ENCODE peak calls at places on chromosomes 6 and 20, in ten cellular contexts. One of them, this sample, is unnamed.

GRCh38 chr6:25384967-25385366 is 105.8 kb downstream of the CARMIL1 start:
- DNase-seq in activated CD4-positive, alpha-beta T cell treated with anti-CD3 and anti-CD28 coated beads, Interleukin-2, amount 50 U/mL, for 4 hours: no peak
- DNase-seq in neural progenitor cell: no peak
- DNase-seq in cardiac fibroblast: peak; percentile 38
- DNase-seq in endodermal cell: no peak
- DNase-seq in HuH-7: no peak
- DNase-seq in T-cell: no peak
- DNase-seq in small intestine: peak; percentile 46
- DNase-seq in astrocyte of the spinal cord: no peak
- DNase-seq in choroid plexus epithelial cell: peak; percentile 6
- DNase-seq in this sample: no peak

GRCh38 chr6:70166088-70166958 is 136.6 kb downstream of the COL9A1 start:
- DNase-seq in activated CD4-positive, alpha-beta T cell treated with anti-CD3 and anti-CD28 coated beads, Interleukin-2, amount 50 U/mL, for 4 hours: peak; percentile 1
- DNase-seq in neural progenitor cell: peak; percentile 77
- DNase-seq in cardiac fibroblast: peak; percentile 49
- DNase-seq in endodermal cell: peak; percentile 83
- DNase-seq in HuH-7: peak; percentile 61
- DNase-seq in T-cell: peak; percentile 2
- DNase-seq in small intestine: peak; percentile 26
- DNase-seq in astrocyte of the spinal cord: peak; percentile 32
- DNase-seq in choroid plexus epithelial cell: peak; percentile 62
- DNase-seq in this sample: peak; percentile 39

GRCh38 chr6:18155864-18156396 is 708 bp downstream of the KDM1B start:
- DNase-seq in activated CD4-positive, alpha-beta T cell treated with anti-CD3 and anti-CD28 coated beads, Interleukin-2, amount 50 U/mL, for 4 hours: no peak
- DNase-seq in neural progenitor cell: peak; percentile 78
- DNase-seq in cardiac fibroblast: peak; percentile 26
- DNase-seq in endodermal cell: peak; percentile 93
- DNase-seq in HuH-7: peak; percentile 60
- DNase-seq in T-cell: peak; percentile 24
- DNase-seq in small intestine: peak; percentile 93
- DNase-seq in astrocyte of the spinal cord: peak; percentile 35
- DNase-seq in choroid plexus epithelial cell: peak; percentile 52
- DNase-seq in this sample: peak; percentile 27

GRCh38 chr6:84635081-84635745 is 129.2 kb downstream of the TBX18 start:
- DNase-seq in activated CD4-positive, alpha-beta T cell treated with anti-CD3 and anti-CD28 coated beads, Interleukin-2, amount 50 U/mL, for 4 hours: no peak
- DNase-seq in neural progenitor cell: no peak
- DNase-seq in cardiac fibroblast: peak; percentile 90
- DNase-seq in endodermal cell: no peak
- DNase-seq in HuH-7: no peak
- DNase-seq in T-cell: no peak
- DNase-seq in small intestine: no peak
- DNase-seq in astrocyte of the spinal cord: peak; percentile 63
- DNase-seq in choroid plexus epithelial cell: peak; percentile 79
- DNase-seq in this sample: no peak

GRCh38 chr6:126307859-126308258 is 32.1 kb upstream of the CENPW start:
- DNase-seq in activated CD4-positive, alpha-beta T cell treated with anti-CD3 and anti-CD28 coated beads, Interleukin-2, amount 50 U/mL, for 4 hours: no peak
- DNase-seq in neural progenitor cell: no peak
- DNase-seq in cardiac fibroblast: peak; percentile 58
- DNase-seq in endodermal cell: no peak
- DNase-seq in HuH-7: no peak
- DNase-seq in T-cell: no peak
- DNase-seq in small intestine: no peak
- DNase-seq in astrocyte of the spinal cord: peak; percentile 56
- DNase-seq in choroid plexus epithelial cell: peak; percentile 91
- DNase-seq in this sample: no peak

GRCh38 chr6:68559052-68559451 is 76.0 kb upstream of the ADGRB3 start:
- DNase-seq in activated CD4-positive, alpha-beta T cell treated with anti-CD3 and anti-CD28 coated beads, Interleukin-2, amount 50 U/mL, for 4 hours: no peak
- DNase-seq in neural progenitor cell: no peak
- DNase-seq in cardiac fibroblast: peak; percentile 4
- DNase-seq in endodermal cell: no peak
- DNase-seq in HuH-7: no peak
- DNase-seq in T-cell: no peak
- DNase-seq in small intestine: no peak
- DNase-seq in astrocyte of the spinal cord: peak; percentile 31
- DNase-seq in choroid plexus epithelial cell: peak; percentile 16
- DNase-seq in this sample: peak; percentile 68

GRCh38 chr6:87808005-87808757 is 106.1 kb upstream of the AKIRIN2 start:
- DNase-seq in activated CD4-positive, alpha-beta T cell treated with anti-CD3 and anti-CD28 coated beads, Interleukin-2, amount 50 U/mL, for 4 hours: no peak
- DNase-seq in neural progenitor cell: no peak
- DNase-seq in cardiac fibroblast: peak; percentile 17
- DNase-seq in endodermal cell: no peak
- DNase-seq in HuH-7: no peak
- DNase-seq in T-cell: no peak
- DNase-seq in small intestine: no peak
- DNase-seq in astrocyte of the spinal cord: peak; percentile 31
- DNase-seq in choroid plexus epithelial cell: no peak
- DNase-seq in this sample: no peak

GRCh38 chr6:90080876-90081464 is 186.7 kb downstream of the GJA10 start:
- DNase-seq in activated CD4-positive, alpha-beta T cell treated with anti-CD3 and anti-CD28 coated beads, Interleukin-2, amount 50 U/mL, for 4 hours: peak; percentile 73
- DNase-seq in neural progenitor cell: no peak
- DNase-seq in cardiac fibroblast: no peak
- DNase-seq in endodermal cell: no peak
- DNase-seq in HuH-7: no peak
- DNase-seq in T-cell: peak; percentile 50
- DNase-seq in small intestine: peak; percentile 4
- DNase-seq in astrocyte of the spinal cord: no peak
- DNase-seq in choroid plexus epithelial cell: no peak
- DNase-seq in this sample: no peak

GRCh38 chr6:2196079-2196679 is 49.2 kb downstream of the GMDS start:
- DNase-seq in activated CD4-positive, alpha-beta T cell treated with anti-CD3 and anti-CD28 coated beads, Interleukin-2, amount 50 U/mL, for 4 hours: peak; percentile 6
- DNase-seq in neural progenitor cell: peak; percentile 61
- DNase-seq in cardiac fibroblast: peak; percentile 78
- DNase-seq in endodermal cell: peak; percentile 49
- DNase-seq in HuH-7: peak; percentile 35
- DNase-seq in T-cell: no peak
- DNase-seq in small intestine: peak; percentile 73
- DNase-seq in astrocyte of the spinal cord: peak; percentile 64
- DNase-seq in choroid plexus epithelial cell: peak; percentile 78
- DNase-seq in this sample: peak; percentile 34

GRCh38 chr6:53179961-53180651 is 31.5 kb upstream of the GCM1 start:
- DNase-seq in activated CD4-positive, alpha-beta T cell treated with anti-CD3 and anti-CD28 coated beads, Interleukin-2, amount 50 U/mL, for 4 hours: no peak
- DNase-seq in neural progenitor cell: no peak
- DNase-seq in cardiac fibroblast: peak; percentile 41
- DNase-seq in endodermal cell: no peak
- DNase-seq in HuH-7: no peak
- DNase-seq in T-cell: peak; percentile 13
- DNase-seq in small intestine: peak; percentile 36
- DNase-seq in astrocyte of the spinal cord: peak; percentile 87
- DNase-seq in choroid plexus epithelial cell: peak; percentile 94
- DNase-seq in this sample: no peak

GRCh38 chr6:112362827-112363565 is 15.9 kb downstream of the RFPL4B start:
- DNase-seq in activated CD4-positive, alpha-beta T cell treated with anti-CD3 and anti-CD28 coated beads, Interleukin-2, amount 50 U/mL, for 4 hours: no peak
- DNase-seq in neural progenitor cell: no peak
- DNase-seq in cardiac fibroblast: no peak
- DNase-seq in endodermal cell: no peak
- DNase-seq in HuH-7: no peak
- DNase-seq in T-cell: no peak
- DNase-seq in small intestine: no peak
- DNase-seq in astrocyte of the spinal cord: no peak
- DNase-seq in choroid plexus epithelial cell: peak; percentile 41
- DNase-seq in this sample: no peak

GRCh38 chr20:63070771-63071540 is 64.2 kb upstream of the BHLHE23 start:
- DNase-seq in activated CD4-positive, alpha-beta T cell treated with anti-CD3 and anti-CD28 coated beads, Interleukin-2, amount 50 U/mL, for 4 hours: no peak
- DNase-seq in neural progenitor cell: no peak
- DNase-seq in cardiac fibroblast: no peak
- DNase-seq in endodermal cell: no peak
- DNase-seq in HuH-7: no peak
- DNase-seq in T-cell: no peak
- DNase-seq in small intestine: no peak
- DNase-seq in astrocyte of the spinal cord: no peak
- DNase-seq in choroid plexus epithelial cell: no peak
- DNase-seq in this sample: no peak

GRCh38 chr6:42013134-42013516 is 37.2 kb upstream of the TAF8 start:
- DNase-seq in activated CD4-positive, alpha-beta T cell treated with anti-CD3 and anti-CD28 coated beads, Interleukin-2, amount 50 U/mL, for 4 hours: no peak
- DNase-seq in neural progenitor cell: no peak
- DNase-seq in cardiac fibroblast: no peak
- DNase-seq in endodermal cell: no peak
- DNase-seq in HuH-7: no peak
- DNase-seq in T-cell: no peak
- DNase-seq in small intestine: no peak
- DNase-seq in astrocyte of the spinal cord: peak; percentile 68
- DNase-seq in choroid plexus epithelial cell: peak; percentile 67
- DNase-seq in this sample: no peak

GRCh38 chr6:161001421-161001820 is 9.9 kb downstream of the MAP3K4 start:
- DNase-seq in activated CD4-positive, alpha-beta T cell treated with anti-CD3 and anti-CD28 coated beads, Interleukin-2, amount 50 U/mL, for 4 hours: no peak
- DNase-seq in neural progenitor cell: no peak
- DNase-seq in cardiac fibroblast: peak; percentile 28
- DNase-seq in endodermal cell: no peak
- DNase-seq in HuH-7: peak; percentile 42
- DNase-seq in T-cell: no peak
- DNase-seq in small intestine: peak; percentile 52
- DNase-seq in astrocyte of the spinal cord: no peak
- DNase-seq in choroid plexus epithelial cell: peak; percentile 22
- DNase-seq in this sample: no peak

GRCh38 chr6:2799936-2800527 is 34.8 kb downstream of the WRNIP1 start:
- DNase-seq in activated CD4-positive, alpha-beta T cell treated with anti-CD3 and anti-CD28 coated beads, Interleukin-2, amount 50 U/mL, for 4 hours: no peak
- DNase-seq in neural progenitor cell: no peak
- DNase-seq in cardiac fibroblast: no peak
- DNase-seq in endodermal cell: no peak
- DNase-seq in HuH-7: no peak
- DNase-seq in T-cell: no peak
- DNase-seq in small intestine: no peak
- DNase-seq in astrocyte of the spinal cord: no peak
- DNase-seq in choroid plexus epithelial cell: no peak
- DNase-seq in this sample: no peak

GRCh38 chr20:61185841-61186601 is 66.0 kb upstream of the CDH4 start:
- DNase-seq in activated CD4-positive, alpha-beta T cell treated with anti-CD3 and anti-CD28 coated beads, Interleukin-2, amount 50 U/mL, for 4 hours: no peak
- DNase-seq in neural progenitor cell: no peak
- DNase-seq in cardiac fibroblast: peak; percentile 76
- DNase-seq in endodermal cell: no peak
- DNase-seq in HuH-7: no peak
- DNase-seq in T-cell: no peak
- DNase-seq in small intestine: no peak
- DNase-seq in astrocyte of the spinal cord: peak; percentile 94
- DNase-seq in choroid plexus epithelial cell: peak; percentile 96
- DNase-seq in this sample: no peak

GRCh38 chr20:19301142-19301541 is 88.7 kb downstream of the SLC24A3 start:
- DNase-seq in activated CD4-positive, alpha-beta T cell treated with anti-CD3 and anti-CD28 coated beads, Interleukin-2, amount 50 U/mL, for 4 hours: no peak
- DNase-seq in neural progenitor cell: no peak
- DNase-seq in cardiac fibroblast: no peak
- DNase-seq in endodermal cell: peak; percentile 2
- DNase-seq in HuH-7: no peak
- DNase-seq in T-cell: no peak
- DNase-seq in small intestine: no peak
- DNase-seq in astrocyte of the spinal cord: no peak
- DNase-seq in choroid plexus epithelial cell: no peak
- DNase-seq in this sample: no peak

GRCh38 chr6:152271681-152272464 is 365.3 kb downstream of the SYNE1 start:
- DNase-seq in activated CD4-positive, alpha-beta T cell treated with anti-CD3 and anti-CD28 coated beads, Interleukin-2, amount 50 U/mL, for 4 hours: no peak
- DNase-seq in neural progenitor cell: no peak
- DNase-seq in cardiac fibroblast: peak; percentile 74
- DNase-seq in endodermal cell: no peak
- DNase-seq in HuH-7: no peak
- DNase-seq in T-cell: no peak
- DNase-seq in small intestine: no peak
- DNase-seq in astrocyte of the spinal cord: peak; percentile 74
- DNase-seq in choroid plexus epithelial cell: peak; percentile 71
- DNase-seq in this sample: no peak

GRCh38 chr6:82711992-82712788 is 348.6 kb downstream of the TPBG start:
- DNase-seq in activated CD4-positive, alpha-beta T cell treated with anti-CD3 and anti-CD28 coated beads, Interleukin-2, amount 50 U/mL, for 4 hours: no peak
- DNase-seq in neural progenitor cell: no peak
- DNase-seq in cardiac fibroblast: peak; percentile 51
- DNase-seq in endodermal cell: no peak
- DNase-seq in HuH-7: no peak
- DNase-seq in T-cell: no peak
- DNase-seq in small intestine: no peak
- DNase-seq in astrocyte of the spinal cord: peak; percentile 18
- DNase-seq in choroid plexus epithelial cell: peak; percentile 11
- DNase-seq in this sample: peak; percentile 61

GRCh38 chr6:75049308-75049707 is 156.5 kb downstream of the COL12A1 start:
- DNase-seq in activated CD4-positive, alpha-beta T cell treated with anti-CD3 and anti-CD28 coated beads, Interleukin-2, amount 50 U/mL, for 4 hours: no peak
- DNase-seq in neural progenitor cell: no peak
- DNase-seq in cardiac fibroblast: no peak
- DNase-seq in endodermal cell: no peak
- DNase-seq in HuH-7: no peak
- DNase-seq in T-cell: no peak
- DNase-seq in small intestine: no peak
- DNase-seq in astrocyte of the spinal cord: no peak
- DNase-seq in choroid plexus epithelial cell: no peak
- DNase-seq in this sample: no peak

GRCh38 chr6:165178056-165178455 is 131.3 kb downstream of the C6orf118 start:
- DNase-seq in activated CD4-positive, alpha-beta T cell treated with anti-CD3 and anti-CD28 coated beads, Interleukin-2, amount 50 U/mL, for 4 hours: no peak
- DNase-seq in neural progenitor cell: no peak
- DNase-seq in cardiac fibroblast: no peak
- DNase-seq in endodermal cell: no peak
- DNase-seq in HuH-7: no peak
- DNase-seq in T-cell: no peak
- DNase-seq in small intestine: no peak
- DNase-seq in astrocyte of the spinal cord: no peak
- DNase-seq in choroid plexus epithelial cell: no peak
- DNase-seq in this sample: no peak

GRCh38 chr6:168908166-168908565 is 345.5 kb downstream of the THBS2 start:
- DNase-seq in activated CD4-positive, alpha-beta T cell treated with anti-CD3 and anti-CD28 coated beads, Interleukin-2, amount 50 U/mL, for 4 hours: no peak
- DNase-seq in neural progenitor cell: no peak
- DNase-seq in cardiac fibroblast: peak; percentile 46
- DNase-seq in endodermal cell: no peak
- DNase-seq in HuH-7: no peak
- DNase-seq in T-cell: no peak
- DNase-seq in small intestine: no peak
- DNase-seq in astrocyte of the spinal cord: peak; percentile 41
- DNase-seq in choroid plexus epithelial cell: peak; percentile 62
- DNase-seq in this sample: no peak

GRCh38 chr20:60078351-60079250 is 120.4 kb downstream of the CDH26 start:
- DNase-seq in activated CD4-positive, alpha-beta T cell treated with anti-CD3 and anti-CD28 coated beads, Interleukin-2, amount 50 U/mL, for 4 hours: no peak
- DNase-seq in neural progenitor cell: no peak
- DNase-seq in cardiac fibroblast: no peak
- DNase-seq in endodermal cell: no peak
- DNase-seq in HuH-7: no peak
- DNase-seq in T-cell: no peak
- DNase-seq in small intestine: no peak
- DNase-seq in astrocyte of the spinal cord: no peak
- DNase-seq in choroid plexus epithelial cell: no peak
- DNase-seq in this sample: no peak

GRCh38 chr20:872855-873520 is 39.5 kb downstream of the FAM110A start:
- DNase-seq in activated CD4-positive, alpha-beta T cell treated with anti-CD3 and anti-CD28 coated beads, Interleukin-2, amount 50 U/mL, for 4 hours: no peak
- DNase-seq in neural progenitor cell: peak; percentile 73
- DNase-seq in cardiac fibroblast: no peak
- DNase-seq in endodermal cell: peak; percentile 87
- DNase-seq in HuH-7: no peak
- DNase-seq in T-cell: no peak
- DNase-seq in small intestine: no peak
- DNase-seq in astrocyte of the spinal cord: no peak
- DNase-seq in choroid plexus epithelial cell: no peak
- DNase-seq in this sample: no peak

GRCh38 chr6:105174512-105174911 is 5.3 kb downstream of the POPDC3 start:
- DNase-seq in activated CD4-positive, alpha-beta T cell treated with anti-CD3 and anti-CD28 coated beads, Interleukin-2, amount 50 U/mL, for 4 hours: no peak
- DNase-seq in neural progenitor cell: no peak
- DNase-seq in cardiac fibroblast: no peak
- DNase-seq in endodermal cell: no peak
- DNase-seq in HuH-7: no peak
- DNase-seq in T-cell: no peak
- DNase-seq in small intestine: no peak
- DNase-seq in astrocyte of the spinal cord: peak; percentile 80
- DNase-seq in choroid plexus epithelial cell: peak; percentile 25
- DNase-seq in this sample: no peak

GRCh38 chr20:62944184-62944583 is 6.2 kb downstream of the GID8 start:
- DNase-seq in activated CD4-positive, alpha-beta T cell treated with anti-CD3 and anti-CD28 coated beads, Interleukin-2, amount 50 U/mL, for 4 hours: no peak
- DNase-seq in neural progenitor cell: no peak
- DNase-seq in cardiac fibroblast: no peak
- DNase-seq in endodermal cell: no peak
- DNase-seq in HuH-7: no peak
- DNase-seq in T-cell: no peak
- DNase-seq in small intestine: no peak
- DNase-seq in astrocyte of the spinal cord: no peak
- DNase-seq in choroid plexus epithelial cell: no peak
- DNase-seq in this sample: no peak

GRCh38 chr6:45822269-45822812 is 193.3 kb downstream of the CLIC5 start:
- DNase-seq in activated CD4-positive, alpha-beta T cell treated with anti-CD3 and anti-CD28 coated beads, Interleukin-2, amount 50 U/mL, for 4 hours: no peak
- DNase-seq in neural progenitor cell: no peak
- DNase-seq in cardiac fibroblast: no peak
- DNase-seq in endodermal cell: no peak
- DNase-seq in HuH-7: no peak
- DNase-seq in T-cell: no peak
- DNase-seq in small intestine: no peak
- DNase-seq in astrocyte of the spinal cord: no peak
- DNase-seq in choroid plexus epithelial cell: no peak
- DNase-seq in this sample: peak; percentile 1

This sample was measured in midbrain.